ENCODE peak calls at places on chromosomes 7 and 10, in six cellular contexts. L is A549, C is cardiac muscle cell, M is dorsolateral prefrontal cortex, S is bronchial epithelial cell, Z is HCT116. O is an unnamed sample.

GRCh38 chr10:72012801-72013200 is 48.6 kb downstream of the CHST3 start:
- DNase-seq in L (no peak), C (no peak), M (no peak), S (no peak), Z (no peak), O (no peak)

GRCh38 chr10:133159950-133160812 is at the start of gene KNDC1:
- DNase-seq in L (peak), C (peak), M (no peak), S (no peak), Z (no peak), O (no peak)

GRCh38 chr7:45573636-45574470 is at the start of gene ADCY1:
- DNase-seq in L (peak), C (peak), M (no peak), S (no peak), Z (no peak), O (no peak)

GRCh38 chr7:151309306-151309705 is 32.3 kb upstream of the NUB1 start:
- DNase-seq in L (no peak), C (no peak), M (no peak), S (no peak), Z (no peak), O (no peak)

GRCh38 chr7:141649865-141650499 is 52.0 kb downstream of the DENND11 start:
- DNase-seq in L (peak), C (peak), M (no peak), S (peak), Z (peak), O (peak)

GRCh38 chr7:81846398-81846797 is 76.6 kb upstream of the HGF start:
- DNase-seq in L (no peak), C (no peak), M (no peak), S (peak), Z (no peak), O (peak)

GRCh38 chr7:510061-510481 is 9.6 kb downstream of the PDGFA start:
- DNase-seq in L (no peak), C (no peak), M (no peak), S (no peak), Z (no peak), O (no peak)

GRCh38 chr10:129025774-129026173 is 441.3 kb upstream of the MGMT start:
- DNase-seq in L (no peak), C (no peak), M (no peak), S (no peak), Z (no peak), O (no peak)

GRCh38 chr10:93893646-93894515 is at the start of gene SLC35G1:
- DNase-seq in L (peak), C (peak), M (peak), S (peak), Z (peak), O (no peak)

GRCh38 chr7:91553410-91553895 is 289.2 kb downstream of the FZD1 start:
- DNase-seq in L (no peak), C (no peak), M (no peak), S (no peak), Z (no peak), O (no peak)

GRCh38 chr7:93811198-93811597 is 79.4 kb downstream of the TFPI2 start:
- DNase-seq in L (no peak), C (no peak), M (no peak), S (no peak), Z (no peak), O (no peak)

GRCh38 chr10:22427101-22427500 is 81.8 kb downstream of the SPAG6 start:
- DNase-seq in L (peak), C (peak), M (no peak), S (peak), Z (peak), O (peak)

GRCh38 chr10:100333106-100333505 is 3.1 kb upstream of the PKD2L1 start:
- DNase-seq in L (no peak), C (no peak), M (no peak), S (no peak), Z (no peak), O (no peak)

GRCh38 chr7:7869036-7869435 is 99.6 kb upstream of the GLCCI1 start:
- DNase-seq in L (no peak), C (no peak), M (no peak), S (no peak), Z (no peak), O (no peak)

GRCh38 chr7:7870590-7870989 is 98.0 kb upstream of the GLCCI1 start:
- DNase-seq in L (no peak), C (no peak), M (no peak), S (no peak), Z (no peak), O (no peak)

GRCh38 chr7:7868245-7868899 is 100.2 kb upstream of the GLCCI1 start:
- DNase-seq in L (no peak), C (no peak), M (no peak), S (peak), Z (no peak), O (no peak)

GRCh38 chr7:7862393-7862792 is 106.2 kb upstream of the GLCCI1 start:
- DNase-seq in L (no peak), C (no peak), M (no peak), S (peak), Z (no peak), O (peak)

GRCh38 chr7:7867835-7868234 is 100.8 kb upstream of the GLCCI1 start:
- DNase-seq in L (no peak), C (no peak), M (no peak), S (no peak), Z (no peak), O (no peak)
- H3K4me3 ChIP-seq in L (no peak), C (no peak), M (no peak), S (no peak), Z (no peak), O (no peak)

DNA sequence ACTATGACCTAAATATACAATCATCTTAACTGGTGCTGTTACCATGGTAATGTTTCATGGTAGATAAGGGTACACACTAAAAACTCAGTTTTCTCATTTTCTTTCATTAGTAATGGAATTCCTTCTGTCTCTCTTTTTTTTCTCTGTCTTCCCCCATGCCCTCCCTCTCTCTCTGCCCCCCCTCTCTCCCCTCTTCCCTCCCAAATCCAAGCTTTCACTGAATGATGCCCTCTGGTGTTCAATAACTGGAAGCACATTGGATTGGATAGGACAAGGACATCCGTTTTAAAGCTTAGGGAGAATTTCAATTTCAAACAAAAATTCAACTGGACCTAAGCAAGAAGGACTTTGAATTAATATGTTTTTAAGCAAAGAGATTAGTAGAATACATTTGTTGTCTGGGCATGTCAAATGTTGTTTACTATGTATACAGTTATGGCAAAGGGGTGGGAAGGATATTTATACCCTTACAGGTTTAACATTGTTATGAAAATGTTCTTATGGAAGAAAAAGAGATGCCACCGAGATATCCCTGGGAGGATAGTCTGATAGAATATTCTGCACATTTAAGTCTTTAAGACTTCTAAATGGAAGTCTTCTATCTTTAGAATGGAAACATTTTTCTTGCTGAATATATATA is 6.1 kb downstream of the CHRM2 start:
- DNase-seq in L (no peak), C (no peak), M (no peak), S (peak), Z (peak), O (no peak)
- TF ChIP-seq CTCF in L (peak), C (peak), M (peak), S (peak), Z (peak), O (peak)

GRCh38 chr10:76342996-76343395 is 911.6 kb downstream of the LRMDA start:
- DNase-seq in L (no peak), C (no peak), M (no peak), S (no peak), Z (no peak), O (no peak)
- H3K4me3 ChIP-seq in L (no peak), C (no peak), M (no peak), S (no peak), Z (no peak), O (no peak)

DNA sequence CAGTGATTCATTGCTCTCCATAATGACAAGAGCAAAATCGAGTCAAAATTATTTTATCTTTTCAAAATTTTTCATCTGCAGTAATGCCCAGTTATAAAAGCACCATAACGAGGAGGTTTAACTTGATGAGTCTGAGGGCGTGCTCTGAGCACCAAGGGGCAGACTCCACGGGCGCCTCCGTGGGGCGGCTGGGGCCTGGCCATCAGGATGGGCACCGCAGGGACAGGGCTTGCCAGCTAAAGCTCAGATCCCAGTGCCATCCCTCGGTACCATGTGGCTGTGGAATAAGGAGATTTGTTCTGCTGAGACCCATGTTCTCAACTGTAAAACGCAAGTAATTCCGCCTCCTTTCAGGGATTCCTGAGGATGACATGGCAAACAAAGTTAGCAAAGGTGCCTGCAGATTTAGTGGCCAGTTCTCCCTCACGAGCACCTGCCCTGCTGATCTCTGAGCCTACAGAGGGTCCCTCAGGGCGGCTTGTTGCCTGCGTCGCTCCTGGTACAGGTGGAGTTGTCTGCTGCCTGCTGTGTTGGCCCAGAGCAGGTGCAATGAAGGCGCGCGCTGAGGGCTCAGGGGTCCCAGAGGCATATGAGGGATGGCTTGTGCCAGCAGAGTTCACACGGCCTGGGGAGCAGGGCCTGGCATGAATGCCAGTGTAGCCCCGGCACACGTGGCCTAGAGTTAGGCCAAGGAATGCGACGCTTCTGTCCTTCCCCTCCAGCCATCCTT is 584.4 kb downstream of the TCERG1L start:
- DNase-seq in L (no peak), C (no peak), M (no peak), S (no peak), Z (no peak), O (no peak)
- TF ChIP-seq CTCF in L (no peak), C (no peak), M (no peak), S (no peak), Z (no peak), O (no peak)

GRCh38 chr10:27470890-27471289 is 33.2 kb upstream of the RAB18 start:
- DNase-seq in L (no peak), C (peak), M (no peak), S (no peak), Z (no peak), O (no peak)

GRCh38 chr10:27479016-27479415 is 25.1 kb upstream of the RAB18 start:
- DNase-seq in L (no peak), C (no peak), M (no peak), S (peak), Z (no peak), O (no peak)

GRCh38 chr10:27474741-27475140 is 29.4 kb upstream of the RAB18 start:
- DNase-seq in L (no peak), C (no peak), M (no peak), S (peak), Z (no peak), O (no peak)
- H3K4me3 ChIP-seq in L (no peak), C (no peak), M (no peak), S (no peak), Z (no peak), O (no peak)

GRCh38 chr10:420154-421121 is 269.0 kb downstream of the DIP2C start:
- DNase-seq in L (no peak), C (no peak), M (no peak), S (no peak), Z (no peak), O (no peak)

GRCh38 chr10:422675-423074 is 266.8 kb downstream of the DIP2C start:
- DNase-seq in L (no peak), C (no peak), M (no peak), S (no peak), Z (no peak), O (no peak)

GRCh38 chr10:423167-423566 is 266.3 kb downstream of the DIP2C start:
- DNase-seq in L (no peak), C (no peak), M (no peak), S (no peak), Z (no peak), O (no peak)

GRCh38 chr10:422232-422631 is 267.2 kb downstream of the DIP2C start:
- DNase-seq in L (no peak), C (no peak), M (no peak), S (no peak), Z (no peak), O (no peak)

GRCh38 chr10:421170-421569 is 268.3 kb downstream of the DIP2C start:
- DNase-seq in L (no peak), C (no peak), M (no peak), S (no peak), Z (no peak), O (no peak)
- TF ChIP-seq CTCF in L (no peak), C (no peak), M (no peak), S (no peak), Z (no peak), O (no peak)

GRCh38 chr7:116211006-116211912 is 920 bp downstream of the TES start:
- DNase-seq in L (peak), C (peak), M (no peak), S (peak), Z (peak), O (peak)
- H3K4me3 ChIP-seq in L (peak), C (peak), M (peak), S (peak), Z (peak), O (peak)

DNA sequence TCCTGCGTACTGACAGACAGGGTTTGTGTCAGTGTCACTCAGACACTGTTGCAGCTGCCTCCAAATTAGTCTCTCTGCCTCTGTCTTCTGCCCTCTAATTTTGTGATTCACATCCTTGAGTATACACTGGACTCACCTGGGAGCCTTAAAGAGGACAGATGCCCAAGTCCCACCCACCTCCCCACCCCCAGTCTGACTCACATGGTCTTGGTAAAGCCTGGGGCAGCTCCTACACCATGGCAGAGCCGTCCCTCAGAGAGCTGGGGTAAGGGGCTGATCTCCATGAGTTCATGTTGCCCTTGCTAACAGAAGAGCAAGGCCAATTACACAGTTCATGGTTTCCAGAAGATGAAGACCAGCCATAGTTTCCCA is 197.6 kb upstream of the STK17A start:
- DNase-seq in L (no peak), C (no peak), M (no peak), S (peak), Z (no peak), O (no peak)
- TF ChIP-seq CTCF in L (no peak), C (no peak), M (no peak), S (no peak), Z (no peak), O (no peak)